ENCODE peak calls at places on chromosomes 4 and X, in eight cellular contexts. One of them, this sample, is unnamed.

GRCh38 chr4:16573744-16574143 is 324.7 kb downstream of the LDB2 start:
- DNase-seq in fibroblast of the aortic adventitia: peak; percentile 86
- DNase-seq in activated CD8-positive, alpha-beta T cell treated with anti-CD3 and anti-CD28 coated beads for 36 hours: no peak
- DNase-seq in activated T-cell treated with anti-CD3 and anti-CD28 coated beads for 24 hours: no peak
- DNase-seq in CD8-positive, alpha-beta memory T cell: no peak
- DNase-seq in NCI-H1092 treated with DMSO at 0.1 percent for 48 hours: no peak
- DNase-seq in pulmonary artery endothelial cell: no peak
- DNase-seq in mucosa of descending colon: peak; percentile 10
- DNase-seq in this sample: peak; percentile 60

GRCh38 chrX:138748480-138748879 is 37.0 kb upstream of the FGF13 start:
- DNase-seq in fibroblast of the aortic adventitia: peak; percentile 37
- DNase-seq in activated CD8-positive, alpha-beta T cell treated with anti-CD3 and anti-CD28 coated beads for 36 hours: no peak
- DNase-seq in pulmonary artery endothelial cell: no peak
- DNase-seq in activated T-cell treated with anti-CD3 and anti-CD28 coated beads for 24 hours: no peak
- DNase-seq in NCI-H1092 treated with DMSO at 0.1 percent for 48 hours: no peak
- DNase-seq in CD8-positive, alpha-beta memory T cell: no peak
- DNase-seq in mucosa of descending colon: no peak
- DNase-seq in this sample: peak; percentile 17

GRCh38 chr4:137614491-137614890 is 82.2 kb upstream of the PCDH18 start:
- DNase-seq in fibroblast of the aortic adventitia: no peak
- DNase-seq in mucosa of descending colon: no peak
- DNase-seq in NCI-H1092 treated with DMSO at 0.1 percent for 48 hours: peak; percentile 73
- DNase-seq in CD8-positive, alpha-beta memory T cell: no peak
- DNase-seq in pulmonary artery endothelial cell: no peak
- DNase-seq in activated CD8-positive, alpha-beta T cell treated with anti-CD3 and anti-CD28 coated beads for 36 hours: no peak
- DNase-seq in activated T-cell treated with anti-CD3 and anti-CD28 coated beads for 24 hours: no peak
- DNase-seq in this sample: no peak

GRCh38 chr4:152415980-152416379 is 119.9 kb downstream of the FBXW7 start:
- DNase-seq in CD8-positive, alpha-beta memory T cell: no peak
- DNase-seq in NCI-H1092 treated with DMSO at 0.1 percent for 48 hours: no peak
- DNase-seq in activated T-cell treated with anti-CD3 and anti-CD28 coated beads for 24 hours: no peak
- DNase-seq in fibroblast of the aortic adventitia: peak; percentile 37
- DNase-seq in pulmonary artery endothelial cell: no peak
- DNase-seq in mucosa of descending colon: no peak
- DNase-seq in activated CD8-positive, alpha-beta T cell treated with anti-CD3 and anti-CD28 coated beads for 36 hours: no peak
- DNase-seq in this sample: no peak

GRCh38 chrX:86102341-86102740 is 45.9 kb upstream of the DACH2 start:
- DNase-seq in mucosa of descending colon: no peak
- DNase-seq in activated CD8-positive, alpha-beta T cell treated with anti-CD3 and anti-CD28 coated beads for 36 hours: no peak
- DNase-seq in fibroblast of the aortic adventitia: no peak
- DNase-seq in CD8-positive, alpha-beta memory T cell: no peak
- DNase-seq in NCI-H1092 treated with DMSO at 0.1 percent for 48 hours: no peak
- DNase-seq in activated T-cell treated with anti-CD3 and anti-CD28 coated beads for 24 hours: no peak
- DNase-seq in pulmonary artery endothelial cell: no peak
- DNase-seq in this sample: no peak

GRCh38 chr4:139227729-139228404 is 50.8 kb upstream of the ELF2 start:
- DNase-seq in pulmonary artery endothelial cell: no peak
- DNase-seq in CD8-positive, alpha-beta memory T cell: no peak
- DNase-seq in activated CD8-positive, alpha-beta T cell treated with anti-CD3 and anti-CD28 coated beads for 36 hours: peak; percentile 9
- DNase-seq in NCI-H1092 treated with DMSO at 0.1 percent for 48 hours: no peak
- DNase-seq in fibroblast of the aortic adventitia: no peak
- DNase-seq in mucosa of descending colon: peak; percentile 7
- DNase-seq in activated T-cell treated with anti-CD3 and anti-CD28 coated beads for 24 hours: no peak
- DNase-seq in this sample: peak; percentile 7

GRCh38 chr4:102552781-102553180 is 51.6 kb downstream of the NFKB1 start:
- DNase-seq in CD8-positive, alpha-beta memory T cell: peak; percentile 42
- DNase-seq in activated T-cell treated with anti-CD3 and anti-CD28 coated beads for 24 hours: no peak
- DNase-seq in NCI-H1092 treated with DMSO at 0.1 percent for 48 hours: no peak
- DNase-seq in fibroblast of the aortic adventitia: peak; percentile 60
- DNase-seq in activated CD8-positive, alpha-beta T cell treated with anti-CD3 and anti-CD28 coated beads for 36 hours: no peak
- DNase-seq in mucosa of descending colon: no peak
- DNase-seq in pulmonary artery endothelial cell: peak; percentile 57
- DNase-seq in this sample: peak; percentile 83

GRCh38 chr4:86358176-86358701 is 1.6 kb downstream of the MAPK10 start:
- DNase-seq in fibroblast of the aortic adventitia: peak; percentile 28
- DNase-seq in activated CD8-positive, alpha-beta T cell treated with anti-CD3 and anti-CD28 coated beads for 36 hours: no peak
- DNase-seq in CD8-positive, alpha-beta memory T cell: no peak
- DNase-seq in NCI-H1092 treated with DMSO at 0.1 percent for 48 hours: peak; percentile 38
- DNase-seq in activated T-cell treated with anti-CD3 and anti-CD28 coated beads for 24 hours: no peak
- DNase-seq in mucosa of descending colon: no peak
- DNase-seq in pulmonary artery endothelial cell: no peak
- DNase-seq in this sample: no peak

GRCh38 chr4:25580633-25581467 is 74.8 kb upstream of the SLC34A2 start:
- DNase-seq in activated CD8-positive, alpha-beta T cell treated with anti-CD3 and anti-CD28 coated beads for 36 hours: no peak
- DNase-seq in NCI-H1092 treated with DMSO at 0.1 percent for 48 hours: no peak
- DNase-seq in CD8-positive, alpha-beta memory T cell: no peak
- DNase-seq in pulmonary artery endothelial cell: no peak
- DNase-seq in fibroblast of the aortic adventitia: no peak
- DNase-seq in activated T-cell treated with anti-CD3 and anti-CD28 coated beads for 24 hours: no peak
- DNase-seq in mucosa of descending colon: no peak
- DNase-seq in this sample: no peak

GRCh38 chr4:83686166-83686565 is 150.3 kb downstream of the GPAT3 start:
- DNase-seq in activated CD8-positive, alpha-beta T cell treated with anti-CD3 and anti-CD28 coated beads for 36 hours: no peak
- DNase-seq in pulmonary artery endothelial cell: no peak
- DNase-seq in mucosa of descending colon: no peak
- DNase-seq in NCI-H1092 treated with DMSO at 0.1 percent for 48 hours: no peak
- DNase-seq in CD8-positive, alpha-beta memory T cell: no peak
- DNase-seq in fibroblast of the aortic adventitia: no peak
- DNase-seq in activated T-cell treated with anti-CD3 and anti-CD28 coated beads for 24 hours: no peak
- DNase-seq in this sample: peak; percentile 4

GRCh38 chr4:189279188-189279587 is 661.5 kb upstream of the FRG1 start:
- DNase-seq in CD8-positive, alpha-beta memory T cell: no peak
- DNase-seq in activated T-cell treated with anti-CD3 and anti-CD28 coated beads for 24 hours: no peak
- DNase-seq in NCI-H1092 treated with DMSO at 0.1 percent for 48 hours: no peak
- DNase-seq in mucosa of descending colon: no peak
- DNase-seq in activated CD8-positive, alpha-beta T cell treated with anti-CD3 and anti-CD28 coated beads for 36 hours: no peak
- DNase-seq in fibroblast of the aortic adventitia: no peak
- DNase-seq in pulmonary artery endothelial cell: no peak
- DNase-seq in this sample: no peak

GRCh38 chr4:121270384-121270783 is 106.3 kb upstream of the TNIP3 start:
- DNase-seq in fibroblast of the aortic adventitia: no peak
- DNase-seq in activated CD8-positive, alpha-beta T cell treated with anti-CD3 and anti-CD28 coated beads for 36 hours: no peak
- DNase-seq in pulmonary artery endothelial cell: no peak
- DNase-seq in CD8-positive, alpha-beta memory T cell: no peak
- DNase-seq in NCI-H1092 treated with DMSO at 0.1 percent for 48 hours: no peak
- DNase-seq in activated T-cell treated with anti-CD3 and anti-CD28 coated beads for 24 hours: no peak
- DNase-seq in mucosa of descending colon: no peak
- DNase-seq in this sample: no peak

GRCh38 chrX:110241816-110242215 is 76.1 kb downstream of the AMMECR1 start:
- DNase-seq in pulmonary artery endothelial cell: no peak
- DNase-seq in mucosa of descending colon: peak; percentile 23
- DNase-seq in CD8-positive, alpha-beta memory T cell: no peak
- DNase-seq in activated T-cell treated with anti-CD3 and anti-CD28 coated beads for 24 hours: no peak
- DNase-seq in activated CD8-positive, alpha-beta T cell treated with anti-CD3 and anti-CD28 coated beads for 36 hours: no peak
- DNase-seq in NCI-H1092 treated with DMSO at 0.1 percent for 48 hours: no peak
- DNase-seq in fibroblast of the aortic adventitia: peak; percentile 65
- DNase-seq in this sample: no peak

GRCh38 chrX:10902001-10902400 is 209.1 kb upstream of the HCCS start:
- DNase-seq in fibroblast of the aortic adventitia: peak; percentile 48
- DNase-seq in activated T-cell treated with anti-CD3 and anti-CD28 coated beads for 24 hours: no peak
- DNase-seq in CD8-positive, alpha-beta memory T cell: no peak
- DNase-seq in pulmonary artery endothelial cell: no peak
- DNase-seq in NCI-H1092 treated with DMSO at 0.1 percent for 48 hours: no peak
- DNase-seq in activated CD8-positive, alpha-beta T cell treated with anti-CD3 and anti-CD28 coated beads for 36 hours: no peak
- DNase-seq in mucosa of descending colon: no peak
- DNase-seq in this sample: no peak

GRCh38 chr4:142331132-142331531 is 515.0 kb downstream of the INPP4B start:
- DNase-seq in pulmonary artery endothelial cell: no peak
- DNase-seq in activated T-cell treated with anti-CD3 and anti-CD28 coated beads for 24 hours: no peak
- DNase-seq in mucosa of descending colon: no peak
- DNase-seq in CD8-positive, alpha-beta memory T cell: no peak
- DNase-seq in activated CD8-positive, alpha-beta T cell treated with anti-CD3 and anti-CD28 coated beads for 36 hours: no peak
- DNase-seq in fibroblast of the aortic adventitia: no peak
- DNase-seq in NCI-H1092 treated with DMSO at 0.1 percent for 48 hours: no peak
- DNase-seq in this sample: no peak

GRCh38 chr4:122300776-122301175 is 78.0 kb upstream of the ADAD1 start:
- DNase-seq in mucosa of descending colon: no peak
- DNase-seq in pulmonary artery endothelial cell: no peak
- DNase-seq in fibroblast of the aortic adventitia: no peak
- DNase-seq in activated T-cell treated with anti-CD3 and anti-CD28 coated beads for 24 hours: no peak
- DNase-seq in NCI-H1092 treated with DMSO at 0.1 percent for 48 hours: no peak
- DNase-seq in activated CD8-positive, alpha-beta T cell treated with anti-CD3 and anti-CD28 coated beads for 36 hours: no peak
- DNase-seq in CD8-positive, alpha-beta memory T cell: no peak
- DNase-seq in this sample: no peak

GRCh38 chr4:46937493-46937892 is 28.4 kb upstream of the COX7B2 start:
- DNase-seq in pulmonary artery endothelial cell: no peak
- DNase-seq in CD8-positive, alpha-beta memory T cell: no peak
- DNase-seq in activated T-cell treated with anti-CD3 and anti-CD28 coated beads for 24 hours: no peak
- DNase-seq in fibroblast of the aortic adventitia: peak; percentile 30
- DNase-seq in NCI-H1092 treated with DMSO at 0.1 percent for 48 hours: no peak
- DNase-seq in mucosa of descending colon: no peak
- DNase-seq in activated CD8-positive, alpha-beta T cell treated with anti-CD3 and anti-CD28 coated beads for 36 hours: no peak
- DNase-seq in this sample: peak; percentile 12

GRCh38 chr4:158930573-158930972 is 161.7 kb downstream of the FNIP2 start:
- DNase-seq in activated CD8-positive, alpha-beta T cell treated with anti-CD3 and anti-CD28 coated beads for 36 hours: no peak
- DNase-seq in fibroblast of the aortic adventitia: peak; percentile 24
- DNase-seq in CD8-positive, alpha-beta memory T cell: no peak
- DNase-seq in mucosa of descending colon: no peak
- DNase-seq in pulmonary artery endothelial cell: no peak
- DNase-seq in activated T-cell treated with anti-CD3 and anti-CD28 coated beads for 24 hours: no peak
- DNase-seq in NCI-H1092 treated with DMSO at 0.1 percent for 48 hours: no peak
- DNase-seq in this sample: no peak

GRCh38 chrX:154485150-154486051 is 1.0 kb downstream of the UBL4A start:
- DNase-seq in activated CD8-positive, alpha-beta T cell treated with anti-CD3 and anti-CD28 coated beads for 36 hours: no peak
- DNase-seq in fibroblast of the aortic adventitia: no peak
- DNase-seq in activated T-cell treated with anti-CD3 and anti-CD28 coated beads for 24 hours: no peak
- DNase-seq in pulmonary artery endothelial cell: no peak
- DNase-seq in NCI-H1092 treated with DMSO at 0.1 percent for 48 hours: peak; percentile 11
- DNase-seq in mucosa of descending colon: no peak
- DNase-seq in CD8-positive, alpha-beta memory T cell: no peak
- DNase-seq in this sample: no peak

GRCh38 chr4:16717266-16717970 is 181.0 kb downstream of the LDB2 start:
- DNase-seq in mucosa of descending colon: no peak
- DNase-seq in fibroblast of the aortic adventitia: peak; percentile 56
- DNase-seq in pulmonary artery endothelial cell: no peak
- DNase-seq in activated CD8-positive, alpha-beta T cell treated with anti-CD3 and anti-CD28 coated beads for 36 hours: no peak
- DNase-seq in NCI-H1092 treated with DMSO at 0.1 percent for 48 hours: no peak
- DNase-seq in activated T-cell treated with anti-CD3 and anti-CD28 coated beads for 24 hours: no peak
- DNase-seq in CD8-positive, alpha-beta memory T cell: no peak
- DNase-seq in this sample: no peak

GRCh38 chr4:6854098-6854744 is 55.4 kb upstream of the TBC1D14 start:
- DNase-seq in NCI-H1092 treated with DMSO at 0.1 percent for 48 hours: peak; percentile 42
- DNase-seq in activated CD8-positive, alpha-beta T cell treated with anti-CD3 and anti-CD28 coated beads for 36 hours: no peak
- DNase-seq in mucosa of descending colon: no peak
- DNase-seq in fibroblast of the aortic adventitia: no peak
- DNase-seq in activated T-cell treated with anti-CD3 and anti-CD28 coated beads for 24 hours: no peak
- DNase-seq in CD8-positive, alpha-beta memory T cell: no peak
- DNase-seq in pulmonary artery endothelial cell: no peak
- DNase-seq in this sample: no peak

GRCh38 chr4:107709916-107710315 is 10.1 kb downstream of the PAPSS1 start:
- DNase-seq in NCI-H1092 treated with DMSO at 0.1 percent for 48 hours: no peak
- DNase-seq in activated CD8-positive, alpha-beta T cell treated with anti-CD3 and anti-CD28 coated beads for 36 hours: no peak
- DNase-seq in activated T-cell treated with anti-CD3 and anti-CD28 coated beads for 24 hours: no peak
- DNase-seq in mucosa of descending colon: no peak
- DNase-seq in fibroblast of the aortic adventitia: peak; percentile 11
- DNase-seq in CD8-positive, alpha-beta memory T cell: no peak
- DNase-seq in pulmonary artery endothelial cell: no peak
- DNase-seq in this sample: peak; percentile 64

GRCh38 chr4:105305019-105305836 is 158.6 kb downstream of the TET2 start:
- DNase-seq in fibroblast of the aortic adventitia: no peak
- DNase-seq in mucosa of descending colon: no peak
- DNase-seq in activated CD8-positive, alpha-beta T cell treated with anti-CD3 and anti-CD28 coated beads for 36 hours: no peak
- DNase-seq in activated T-cell treated with anti-CD3 and anti-CD28 coated beads for 24 hours: no peak
- DNase-seq in NCI-H1092 treated with DMSO at 0.1 percent for 48 hours: no peak
- DNase-seq in pulmonary artery endothelial cell: no peak
- DNase-seq in CD8-positive, alpha-beta memory T cell: no peak
- DNase-seq in this sample: no peak

GRCh38 chrX:19807414-19807813 is 80.0 kb downstream of the SH3KBP1 start:
- DNase-seq in CD8-positive, alpha-beta memory T cell: no peak
- DNase-seq in mucosa of descending colon: no peak
- DNase-seq in fibroblast of the aortic adventitia: no peak
- DNase-seq in pulmonary artery endothelial cell: no peak
- DNase-seq in NCI-H1092 treated with DMSO at 0.1 percent for 48 hours: no peak
- DNase-seq in activated T-cell treated with anti-CD3 and anti-CD28 coated beads for 24 hours: no peak
- DNase-seq in activated CD8-positive, alpha-beta T cell treated with anti-CD3 and anti-CD28 coated beads for 36 hours: no peak
- DNase-seq in this sample: no peak

GRCh38 chr4:14247767-14248166 is 620.2 kb upstream of the BOD1L1 start:
- DNase-seq in activated T-cell treated with anti-CD3 and anti-CD28 coated beads for 24 hours: no peak
- DNase-seq in pulmonary artery endothelial cell: no peak
- DNase-seq in fibroblast of the aortic adventitia: no peak
- DNase-seq in mucosa of descending colon: no peak
- DNase-seq in activated CD8-positive, alpha-beta T cell treated with anti-CD3 and anti-CD28 coated beads for 36 hours: no peak
- DNase-seq in CD8-positive, alpha-beta memory T cell: no peak
- DNase-seq in NCI-H1092 treated with DMSO at 0.1 percent for 48 hours: no peak
- DNase-seq in this sample: no peak

GRCh38 chr4:1864076-1865008 is 6.9 kb upstream of the NSD2 start:
- DNase-seq in CD8-positive, alpha-beta memory T cell: no peak
- DNase-seq in NCI-H1092 treated with DMSO at 0.1 percent for 48 hours: no peak
- DNase-seq in activated CD8-positive, alpha-beta T cell treated with anti-CD3 and anti-CD28 coated beads for 36 hours: no peak
- DNase-seq in fibroblast of the aortic adventitia: no peak
- DNase-seq in mucosa of descending colon: no peak
- DNase-seq in activated T-cell treated with anti-CD3 and anti-CD28 coated beads for 24 hours: no peak
- DNase-seq in pulmonary artery endothelial cell: no peak
- DNase-seq in this sample: no peak

GRCh38 chrX:38346150-38346549 is 6.3 kb upstream of the OTC start:
- DNase-seq in activated T-cell treated with anti-CD3 and anti-CD28 coated beads for 24 hours: no peak
- DNase-seq in activated CD8-positive, alpha-beta T cell treated with anti-CD3 and anti-CD28 coated beads for 36 hours: no peak
- DNase-seq in pulmonary artery endothelial cell: no peak
- DNase-seq in fibroblast of the aortic adventitia: no peak
- DNase-seq in NCI-H1092 treated with DMSO at 0.1 percent for 48 hours: no peak
- DNase-seq in mucosa of descending colon: no peak
- DNase-seq in CD8-positive, alpha-beta memory T cell: no peak
- DNase-seq in this sample: no peak

GRCh38 chr4:139241784-139242151 is 38.3 kb downstream of the MGARP start:
- DNase-seq in NCI-H1092 treated with DMSO at 0.1 percent for 48 hours: no peak
- DNase-seq in pulmonary artery endothelial cell: no peak
- DNase-seq in activated T-cell treated with anti-CD3 and anti-CD28 coated beads for 24 hours: no peak
- DNase-seq in CD8-positive, alpha-beta memory T cell: no peak
- DNase-seq in activated CD8-positive, alpha-beta T cell treated with anti-CD3 and anti-CD28 coated beads for 36 hours: no peak
- DNase-seq in fibroblast of the aortic adventitia: no peak
- DNase-seq in mucosa of descending colon: no peak
- DNase-seq in this sample: no peak

GRCh38 chrX:22526339-22526738 is 253.6 kb downstream of the CBLL2 start:
- DNase-seq in CD8-positive, alpha-beta memory T cell: no peak
- DNase-seq in pulmonary artery endothelial cell: no peak
- DNase-seq in NCI-H1092 treated with DMSO at 0.1 percent for 48 hours: no peak
- DNase-seq in activated CD8-positive, alpha-beta T cell treated with anti-CD3 and anti-CD28 coated beads for 36 hours: no peak
- DNase-seq in mucosa of descending colon: no peak
- DNase-seq in activated T-cell treated with anti-CD3 and anti-CD28 coated beads for 24 hours: no peak
- DNase-seq in fibroblast of the aortic adventitia: peak; percentile 83
- DNase-seq in this sample: peak; percentile 84

GRCh38 chr4:54626113-54626512 is 31.6 kb upstream of the KIT start:
- DNase-seq in mucosa of descending colon: peak; percentile 10
- DNase-seq in CD8-positive, alpha-beta memory T cell: no peak
- DNase-seq in fibroblast of the aortic adventitia: no peak
- DNase-seq in NCI-H1092 treated with DMSO at 0.1 percent for 48 hours: no peak
- DNase-seq in activated CD8-positive, alpha-beta T cell treated with anti-CD3 and anti-CD28 coated beads for 36 hours: no peak
- DNase-seq in activated T-cell treated with anti-CD3 and anti-CD28 coated beads for 24 hours: no peak
- DNase-seq in pulmonary artery endothelial cell: no peak
- DNase-seq in this sample: no peak

GRCh38 chrX:14027031-14027430 is 2.7 kb downstream of the GEMIN8 start:
- DNase-seq in activated T-cell treated with anti-CD3 and anti-CD28 coated beads for 24 hours: no peak
- DNase-seq in mucosa of descending colon: no peak
- DNase-seq in activated CD8-positive, alpha-beta T cell treated with anti-CD3 and anti-CD28 coated beads for 36 hours: no peak
- DNase-seq in CD8-positive, alpha-beta memory T cell: no peak
- DNase-seq in pulmonary artery endothelial cell: no peak
- DNase-seq in NCI-H1092 treated with DMSO at 0.1 percent for 48 hours: peak; percentile 39
- DNase-seq in fibroblast of the aortic adventitia: no peak
- DNase-seq in this sample: peak; percentile 21

GRCh38 chr4:128570380-128570779 is 239.1 kb upstream of the JADE1 start:
- DNase-seq in CD8-positive, alpha-beta memory T cell: no peak
- DNase-seq in fibroblast of the aortic adventitia: peak; percentile 68
- DNase-seq in pulmonary artery endothelial cell: no peak
- DNase-seq in mucosa of descending colon: peak; percentile 30
- DNase-seq in activated CD8-positive, alpha-beta T cell treated with anti-CD3 and anti-CD28 coated beads for 36 hours: no peak
- DNase-seq in NCI-H1092 treated with DMSO at 0.1 percent for 48 hours: no peak
- DNase-seq in activated T-cell treated with anti-CD3 and anti-CD28 coated beads for 24 hours: no peak
- DNase-seq in this sample: peak; percentile 57

GRCh38 chrX:9611436-9612145 is 146.7 kb downstream of the TBL1X start:
- DNase-seq in fibroblast of the aortic adventitia: no peak
- DNase-seq in pulmonary artery endothelial cell: no peak
- DNase-seq in NCI-H1092 treated with DMSO at 0.1 percent for 48 hours: peak; percentile 77
- DNase-seq in activated T-cell treated with anti-CD3 and anti-CD28 coated beads for 24 hours: no peak
- DNase-seq in activated CD8-positive, alpha-beta T cell treated with anti-CD3 and anti-CD28 coated beads for 36 hours: no peak
- DNase-seq in CD8-positive, alpha-beta memory T cell: no peak
- DNase-seq in mucosa of descending colon: no peak
- DNase-seq in this sample: peak; percentile 27

GRCh38 chrX:101415180-101416130 is 7.4 kb downstream of the HNRNPH2 start:
- DNase-seq in activated T-cell treated with anti-CD3 and anti-CD28 coated beads for 24 hours: no peak
- DNase-seq in activated CD8-positive, alpha-beta T cell treated with anti-CD3 and anti-CD28 coated beads for 36 hours: peak; percentile 30
- DNase-seq in CD8-positive, alpha-beta memory T cell: peak; percentile 58
- DNase-seq in fibroblast of the aortic adventitia: peak; percentile 92
- DNase-seq in NCI-H1092 treated with DMSO at 0.1 percent for 48 hours: peak; percentile 34
- DNase-seq in pulmonary artery endothelial cell: peak; percentile 52
- DNase-seq in mucosa of descending colon: no peak
- DNase-seq in this sample: peak; percentile 67

This sample was measured in lung microvascular endothelial cell.